ENCODE peak calls at places on chromosomes 4 and X, in seven cellular contexts. F is MM.1S, K is heart right ventricle, A is endodermal cell, V is cardiac muscle cell, T is uterus, E is neural progenitor cell. W is an unnamed sample.

GRCh38 chr4:25862411-25863346 is at the start of gene SEL1L3:
- DNase-seq in F (peak), K (no peak), A (peak), V (peak), T (no peak), E (peak), W (no peak)

GRCh38 chrX:2498781-2499302 is 1.9 kb downstream of the DHRSX start:
- DNase-seq in F (no peak), K (peak), A (no peak), V (peak), T (no peak), E (peak), W (no peak)

GRCh38 chrX:133461226-133461625 is 45.9 kb upstream of the GPC4 start:
- DNase-seq in F (no peak), K (no peak), A (no peak), V (peak), T (no peak), E (no peak), W (no peak)

GRCh38 chr4:141020801-141021261 is 112.4 kb downstream of the RNF150 start:
- DNase-seq in F (no peak), K (no peak), A (no peak), V (peak), T (no peak), E (no peak), W (no peak)

GRCh38 chr4:20520901-20521300 is 179.4 kb upstream of the PACRGL start:
- DNase-seq in F (no peak), K (no peak), A (no peak), V (peak), T (no peak), E (no peak), W (no peak)

GRCh38 chrX:154458116-154458953 is at the start of gene PLXNA3:
- DNase-seq in F (peak), K (peak), A (peak), V (peak), T (no peak), E (peak), W (peak)

GRCh38 chr4:142404191-142404611 is 441.9 kb downstream of the INPP4B start:
- DNase-seq in F (no peak), K (peak), A (no peak), V (peak), T (peak), E (no peak), W (peak)

GRCh38 chr4:36900446-36900987 is 344.0 kb upstream of the NWD2 start:
- DNase-seq in F (no peak), K (no peak), A (no peak), V (no peak), T (no peak), E (no peak), W (no peak)

GRCh38 chrX:6748595-6748994 is 213.7 kb upstream of the VCX3A start:
- DNase-seq in F (no peak), K (no peak), A (no peak), V (no peak), T (no peak), E (no peak), W (no peak)

GRCh38 chr4:948101-948935 is 16.1 kb downstream of the TMEM175 start:
- DNase-seq in F (no peak), K (no peak), A (peak), V (no peak), T (peak), E (no peak), W (no peak)

GRCh38 chr4:76939184-76939583 is 10.4 kb upstream of the SEPTIN11 start:
- DNase-seq in F (no peak), K (no peak), A (no peak), V (no peak), T (no peak), E (no peak), W (no peak)

GRCh38 chrX:8548446-8548845 is 83.8 kb downstream of the VCX3B start:
- DNase-seq in F (no peak), K (no peak), A (no peak), V (no peak), T (no peak), E (no peak), W (no peak)

GRCh38 chrX:112819013-112819635 is 21.5 kb downstream of the AMOT start:
- DNase-seq in F (no peak), K (no peak), A (no peak), V (peak), T (no peak), E (no peak), W (no peak)

GRCh38 chrX:107686026-107686425 is 57.7 kb downstream of the PRPS1 start:
- DNase-seq in F (no peak), K (no peak), A (peak), V (no peak), T (no peak), E (no peak), W (no peak)
- H3K27ac ChIP-seq in F (no peak), K (no peak), A (no peak), V (no peak), T (peak), E (no peak), W (no peak)

GRCh38 chr4:147928400-147928799 is 196.5 kb downstream of the ARHGAP10 start:
- DNase-seq in F (no peak), K (no peak), A (no peak), V (no peak), T (no peak), E (no peak), W (no peak)
- H3K27ac ChIP-seq in F (no peak), K (peak), A (no peak), V (no peak), T (no peak), E (no peak), W (no peak)

DNA sequence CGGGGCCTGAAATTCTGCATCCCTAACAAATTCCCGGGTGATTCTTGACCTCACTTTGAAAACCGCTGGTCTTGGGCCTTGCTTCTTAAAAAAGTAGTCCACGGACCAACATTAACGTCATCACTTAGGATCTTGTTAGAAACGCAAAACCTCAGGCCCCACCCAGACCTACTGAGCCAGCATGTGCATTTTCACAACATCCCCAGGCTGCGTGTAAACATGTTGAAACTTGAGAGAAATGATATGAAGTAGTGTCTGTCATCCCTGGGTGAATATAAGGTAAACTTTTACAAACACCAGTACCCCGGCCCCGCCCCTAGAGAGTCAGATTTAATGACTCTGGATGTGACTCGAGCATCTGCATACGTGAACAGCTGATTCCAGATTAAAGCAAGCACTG is 33.7 kb downstream of the SORBS2 start:
- DNase-seq in F (no peak), K (no peak), A (no peak), V (peak), T (no peak), E (no peak), W (no peak)
- H3K27ac ChIP-seq in F (no peak), K (peak), A (no peak), V (peak), T (no peak), E (no peak), W (no peak)

GRCh38 chr4:81422591-81422990 is 49.1 kb downstream of the RASGEF1B start:
- DNase-seq in F (no peak), K (no peak), A (no peak), V (no peak), T (no peak), E (no peak), W (no peak)
- H3K27ac ChIP-seq in F (no peak), K (no peak), A (no peak), V (no peak), T (no peak), E (no peak), W (no peak)

GRCh38 chr4:189385579-189385978 is 555.1 kb upstream of the FRG1 start:
- DNase-seq in F (no peak), K (no peak), A (no peak), V (no peak), T (no peak), E (no peak), W (no peak)
- H3K27ac ChIP-seq in F (no peak), K (no peak), A (no peak), V (no peak), T (no peak), E (no peak), W (no peak)

DNA sequence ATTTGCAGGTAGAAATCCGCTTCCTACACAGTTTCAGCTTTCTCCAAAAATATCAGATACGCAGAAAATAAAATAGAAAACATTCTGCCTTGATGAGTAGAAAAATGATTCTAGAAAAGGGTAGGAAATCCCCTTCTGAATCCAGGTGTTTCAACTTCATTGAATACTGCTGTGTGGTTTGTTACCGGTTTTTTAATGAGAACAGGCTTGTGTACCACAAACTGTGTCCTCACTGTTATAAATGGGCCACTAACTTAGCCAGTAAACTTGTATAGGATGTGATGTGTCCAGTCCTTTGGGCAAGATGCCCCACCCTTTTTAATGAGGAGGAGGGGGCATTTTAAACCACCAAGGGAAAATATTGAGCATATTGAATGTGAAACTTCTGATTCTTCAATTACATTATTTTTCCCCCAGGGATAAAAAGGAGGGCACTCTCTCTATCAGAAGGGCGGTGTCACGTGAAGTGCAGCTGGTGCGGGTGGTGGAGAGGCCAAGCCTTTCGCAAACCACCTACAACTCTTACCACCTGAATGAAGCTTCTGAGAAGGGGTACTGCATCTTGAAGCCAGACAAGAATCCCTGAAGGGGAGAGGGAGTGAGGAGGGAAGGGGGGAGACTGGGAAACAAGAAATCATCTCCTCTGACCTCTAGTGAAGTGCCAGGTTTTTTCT is 4.5 kb downstream of the CXXC4 start:
- DNase-seq in F (peak), K (no peak), A (peak), V (no peak), T (no peak), E (peak), W (peak)
- H3K27ac ChIP-seq in F (peak), K (peak), A (peak), V (peak), T (peak), E (peak), W (no peak)

GRCh38 chrX:146346102-146346501 is 463.5 kb upstream of the CXorf51B start:
- DNase-seq in F (no peak), K (no peak), A (no peak), V (no peak), T (no peak), E (no peak), W (no peak)
- H3K27ac ChIP-seq in F (no peak), K (no peak), A (no peak), V (no peak), T (no peak), E (no peak), W (no peak)

GRCh38 chrX:110161361-110161686 is 156.6 kb downstream of the AMMECR1 start:
- DNase-seq in F (no peak), K (no peak), A (no peak), V (no peak), T (no peak), E (no peak), W (no peak)

GRCh38 chrX:110159865-110160264 is 157.0 kb downstream of the TMEM164 start:
- DNase-seq in F (peak), K (no peak), A (no peak), V (no peak), T (no peak), E (no peak), W (no peak)

GRCh38 chrX:110157444-110157843 is 154.5 kb downstream of the TMEM164 start:
- DNase-seq in F (no peak), K (no peak), A (no peak), V (no peak), T (no peak), E (no peak), W (no peak)

GRCh38 chrX:110162131-110162530 is 155.8 kb downstream of the AMMECR1 start:
- DNase-seq in F (no peak), K (no peak), A (peak), V (no peak), T (no peak), E (no peak), W (no peak)

GRCh38 chrX:110159235-110159634 is 156.3 kb downstream of the TMEM164 start:
- DNase-seq in F (peak), K (no peak), A (no peak), V (no peak), T (no peak), E (no peak), W (no peak)
- H3K27ac ChIP-seq in F (peak), K (no peak), A (no peak), V (no peak), T (no peak), E (no peak), W (no peak)

GRCh38 chr4:138967313-138967712 is 48.3 kb upstream of the NOCT start:
- DNase-seq in F (no peak), K (no peak), A (no peak), V (peak), T (no peak), E (no peak), W (no peak)
- H3K27ac ChIP-seq in F (no peak), K (no peak), A (no peak), V (no peak), T (no peak), E (no peak), W (no peak)

GRCh38 chr4:156503119-156503518 is 468.5 kb downstream of the PDGFC start:
- DNase-seq in F (no peak), K (no peak), A (no peak), V (no peak), T (no peak), E (no peak), W (no peak)

GRCh38 chr4:156505341-156505955 is 466.2 kb downstream of the PDGFC start:
- DNase-seq in F (no peak), K (no peak), A (peak), V (peak), T (no peak), E (peak), W (no peak)
- H3K27ac ChIP-seq in F (no peak), K (no peak), A (no peak), V (no peak), T (no peak), E (no peak), W (no peak)

W was measured in DND-41.